ENCODE peak calls at places on chromosome 20, in ten cellular contexts. One of them, this sample, is unnamed.
A peak's percentile ranks its signal among the peaks of the same experiment; 100 is the strongest.

GRCh38 chr20:44180814-44181213 is 6.2 kb downstream of the JPH2 start:
- DNase-seq in esophagus squamous epithelium: no peak
- DNase-seq in right lobe of liver: no peak
- DNase-seq in CD4-positive, alpha-beta T cell: no peak
- DNase-seq in WTC11: peak; percentile 23
- DNase-seq in BJ: no peak
- DNase-seq in cardiac muscle cell: peak; percentile 44
- DNase-seq in foreskin fibroblast: peak; percentile 47
- DNase-seq in DND-41: no peak
- DNase-seq in GM12865: no peak
- DNase-seq in this sample: no peak

GRCh38 chr20:8187740-8188139 is 55.7 kb downstream of the PLCB1 start:
- DNase-seq in right lobe of liver: no peak
- DNase-seq in GM12865: no peak
- DNase-seq in cardiac muscle cell: peak; percentile 65
- DNase-seq in DND-41: no peak
- DNase-seq in CD4-positive, alpha-beta T cell: no peak
- DNase-seq in esophagus squamous epithelium: no peak
- DNase-seq in foreskin fibroblast: no peak
- DNase-seq in BJ: no peak
- DNase-seq in WTC11: no peak
- DNase-seq in this sample: no peak

GRCh38 chr20:48197034-48197433 is 411.8 kb upstream of the SULF2 start:
- DNase-seq in DND-41: no peak
- DNase-seq in CD4-positive, alpha-beta T cell: no peak
- DNase-seq in foreskin fibroblast: no peak
- DNase-seq in esophagus squamous epithelium: no peak
- DNase-seq in cardiac muscle cell: peak; percentile 39
- DNase-seq in WTC11: no peak
- DNase-seq in right lobe of liver: no peak
- DNase-seq in BJ: no peak
- DNase-seq in GM12865: no peak
- DNase-seq in this sample: no peak

GRCh38 chr20:62496525-62497218 is 20.9 kb upstream of the GATA5 start:
- DNase-seq in BJ: no peak
- DNase-seq in DND-41: peak; percentile 40
- DNase-seq in WTC11: peak; percentile 81
- DNase-seq in right lobe of liver: no peak
- DNase-seq in CD4-positive, alpha-beta T cell: no peak
- DNase-seq in cardiac muscle cell: no peak
- DNase-seq in esophagus squamous epithelium: no peak
- DNase-seq in GM12865: peak; percentile 20
- DNase-seq in foreskin fibroblast: no peak
- DNase-seq in this sample: peak; percentile 63

GRCh38 chr20:5674176-5674660 is 76.0 kb upstream of the SHLD1 start:
- DNase-seq in cardiac muscle cell: no peak
- DNase-seq in CD4-positive, alpha-beta T cell: no peak
- DNase-seq in right lobe of liver: no peak
- DNase-seq in BJ: no peak
- DNase-seq in foreskin fibroblast: no peak
- DNase-seq in esophagus squamous epithelium: no peak
- DNase-seq in GM12865: peak; percentile 88
- DNase-seq in DND-41: no peak
- DNase-seq in WTC11: no peak
- DNase-seq in this sample: no peak

GRCh38 chr20:44319880-44320422 is 8.9 kb upstream of the FITM2 start:
- DNase-seq in foreskin fibroblast: no peak
- DNase-seq in CD4-positive, alpha-beta T cell: no peak
- DNase-seq in right lobe of liver: no peak
- DNase-seq in esophagus squamous epithelium: no peak
- DNase-seq in BJ: no peak
- DNase-seq in cardiac muscle cell: no peak
- DNase-seq in DND-41: no peak
- DNase-seq in WTC11: no peak
- DNase-seq in GM12865: peak; percentile 37
- DNase-seq in this sample: no peak

GRCh38 chr20:47161411-47161810 is 195.1 kb downstream of the ZMYND8 start:
- DNase-seq in DND-41: no peak
- DNase-seq in WTC11: no peak
- DNase-seq in CD4-positive, alpha-beta T cell: no peak
- DNase-seq in right lobe of liver: no peak
- DNase-seq in cardiac muscle cell: no peak
- DNase-seq in esophagus squamous epithelium: no peak
- DNase-seq in foreskin fibroblast: no peak
- DNase-seq in GM12865: no peak
- DNase-seq in BJ: no peak
- DNase-seq in this sample: no peak

GRCh38 chr20:52965819-52966218 is 6.3 kb upstream of the TSHZ2 start:
- DNase-seq in esophagus squamous epithelium: no peak
- DNase-seq in foreskin fibroblast: no peak
- DNase-seq in DND-41: no peak
- DNase-seq in WTC11: no peak
- DNase-seq in cardiac muscle cell: no peak
- DNase-seq in CD4-positive, alpha-beta T cell: no peak
- DNase-seq in GM12865: no peak
- DNase-seq in BJ: no peak
- DNase-seq in right lobe of liver: no peak
- DNase-seq in this sample: no peak

GRCh38 chr20:3183896-3184295 is 10.5 kb upstream of the LZTS3 start:
- DNase-seq in right lobe of liver: no peak
- DNase-seq in cardiac muscle cell: no peak
- DNase-seq in DND-41: no peak
- DNase-seq in esophagus squamous epithelium: no peak
- DNase-seq in WTC11: no peak
- DNase-seq in BJ: no peak
- DNase-seq in CD4-positive, alpha-beta T cell: no peak
- DNase-seq in foreskin fibroblast: no peak
- DNase-seq in GM12865: no peak
- DNase-seq in this sample: no peak

GRCh38 chr20:18032977-18033892 is 24.5 kb downstream of the OVOL2 start:
- DNase-seq in BJ: no peak
- DNase-seq in WTC11: no peak
- DNase-seq in esophagus squamous epithelium: no peak
- DNase-seq in GM12865: no peak
- DNase-seq in CD4-positive, alpha-beta T cell: no peak
- DNase-seq in foreskin fibroblast: no peak
- DNase-seq in DND-41: no peak
- DNase-seq in right lobe of liver: no peak
- DNase-seq in cardiac muscle cell: no peak
- DNase-seq in this sample: no peak
- TF ChIP-seq CTCF in BJ: no peak
- TF ChIP-seq CTCF in WTC11: no peak
- TF ChIP-seq CTCF in esophagus squamous epithelium: no peak
- TF ChIP-seq CTCF in GM12865: no peak
- TF ChIP-seq CTCF in CD4-positive, alpha-beta T cell: no peak
- TF ChIP-seq CTCF in foreskin fibroblast: no peak
- TF ChIP-seq CTCF in DND-41: no peak
- TF ChIP-seq CTCF in right lobe of liver: no peak
- TF ChIP-seq CTCF in cardiac muscle cell: no peak
- TF ChIP-seq CTCF in this sample: peak; percentile 35

DNA sequence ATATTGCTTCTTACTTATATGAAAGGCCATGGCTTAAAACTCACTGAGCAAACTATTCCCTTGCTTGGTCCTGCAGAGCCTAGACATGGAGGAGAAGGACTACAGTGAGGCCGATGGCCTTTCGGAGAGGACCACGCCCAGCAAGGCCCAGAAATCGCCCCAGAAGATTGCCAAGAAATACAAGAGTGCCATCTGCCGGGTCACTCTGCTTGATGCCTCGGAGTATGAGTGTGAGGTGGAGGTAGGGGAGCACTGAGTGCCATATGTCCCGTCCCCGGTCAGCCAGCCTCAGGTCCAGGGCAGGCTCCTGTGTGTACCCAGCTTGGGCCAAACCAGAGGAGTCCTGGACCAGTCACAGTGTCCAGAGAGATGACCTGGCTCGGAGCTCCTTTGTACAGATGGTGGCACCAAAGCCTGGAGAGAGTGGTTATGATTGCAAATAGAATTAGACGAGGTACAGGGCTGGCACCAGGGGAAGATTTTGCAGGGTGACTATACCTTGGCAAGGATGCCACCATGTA is 21.0 kb downstream of the EPB41L1 start:
- DNase-seq in CD4-positive, alpha-beta T cell: no peak
- DNase-seq in foreskin fibroblast: no peak
- DNase-seq in right lobe of liver: no peak
- DNase-seq in WTC11: no peak
- DNase-seq in DND-41: no peak
- DNase-seq in cardiac muscle cell: no peak
- DNase-seq in esophagus squamous epithelium: no peak
- DNase-seq in BJ: no peak
- DNase-seq in GM12865: peak; percentile 13
- DNase-seq in this sample: no peak
- TF ChIP-seq CTCF in CD4-positive, alpha-beta T cell: no peak
- TF ChIP-seq CTCF in foreskin fibroblast: no peak
- TF ChIP-seq CTCF in right lobe of liver: no peak
- TF ChIP-seq CTCF in WTC11: no peak
- TF ChIP-seq CTCF in DND-41: no peak
- TF ChIP-seq CTCF in cardiac muscle cell: no peak
- TF ChIP-seq CTCF in esophagus squamous epithelium: no peak
- TF ChIP-seq CTCF in BJ: no peak
- TF ChIP-seq CTCF in GM12865: peak; percentile 5
- TF ChIP-seq CTCF in this sample: no peak

DNA sequence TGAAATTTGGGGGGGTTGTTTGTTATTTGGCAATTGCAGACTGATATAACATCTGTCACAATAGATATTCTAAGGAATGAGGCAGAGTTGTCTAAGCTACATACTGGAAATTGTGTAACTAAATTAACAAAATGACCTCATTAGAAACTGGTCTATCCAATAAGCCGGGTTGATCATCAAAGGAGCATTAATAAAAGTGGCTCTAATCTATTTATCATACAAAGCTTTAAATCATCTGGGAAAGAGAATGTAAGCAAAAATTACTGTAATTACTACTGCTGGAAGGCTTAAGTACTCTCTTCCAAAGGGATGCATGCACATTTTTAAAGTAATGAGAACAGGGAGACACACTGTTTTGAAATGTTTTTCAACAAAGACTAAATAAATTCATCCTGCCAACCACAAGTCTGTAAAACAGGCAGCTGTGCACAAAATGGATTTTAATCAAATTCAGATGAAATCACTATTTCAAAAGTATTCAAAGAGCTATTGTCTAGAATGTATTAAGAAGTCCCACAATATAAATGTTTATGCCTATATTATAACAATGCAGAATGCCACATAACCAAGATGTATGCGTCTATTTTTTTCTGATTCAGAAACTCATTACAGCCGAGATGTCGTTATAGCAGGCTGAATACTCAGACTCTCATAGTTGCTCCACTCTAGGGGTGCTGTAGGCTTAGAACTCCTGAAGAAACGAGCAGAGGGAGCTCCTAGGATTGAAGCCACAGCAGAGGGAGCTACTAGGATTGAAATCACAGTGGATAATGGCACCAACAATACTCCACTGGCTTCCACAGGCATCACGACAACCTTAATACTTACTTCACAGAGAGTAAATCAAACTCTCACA is 209.2 kb downstream of the KIF16B start:
- DNase-seq in GM12865: no peak
- DNase-seq in esophagus squamous epithelium: no peak
- DNase-seq in right lobe of liver: no peak
- DNase-seq in foreskin fibroblast: no peak
- DNase-seq in BJ: no peak
- DNase-seq in CD4-positive, alpha-beta T cell: no peak
- DNase-seq in cardiac muscle cell: no peak
- DNase-seq in WTC11: no peak
- DNase-seq in DND-41: no peak
- DNase-seq in this sample: no peak
- TF ChIP-seq CTCF in GM12865: no peak
- TF ChIP-seq CTCF in esophagus squamous epithelium: no peak
- TF ChIP-seq CTCF in right lobe of liver: no peak
- TF ChIP-seq CTCF in foreskin fibroblast: no peak
- TF ChIP-seq CTCF in BJ: no peak
- TF ChIP-seq CTCF in CD4-positive, alpha-beta T cell: no peak
- TF ChIP-seq CTCF in cardiac muscle cell: no peak
- TF ChIP-seq CTCF in WTC11: no peak
- TF ChIP-seq CTCF in DND-41: no peak
- TF ChIP-seq CTCF in this sample: no peak

DNA sequence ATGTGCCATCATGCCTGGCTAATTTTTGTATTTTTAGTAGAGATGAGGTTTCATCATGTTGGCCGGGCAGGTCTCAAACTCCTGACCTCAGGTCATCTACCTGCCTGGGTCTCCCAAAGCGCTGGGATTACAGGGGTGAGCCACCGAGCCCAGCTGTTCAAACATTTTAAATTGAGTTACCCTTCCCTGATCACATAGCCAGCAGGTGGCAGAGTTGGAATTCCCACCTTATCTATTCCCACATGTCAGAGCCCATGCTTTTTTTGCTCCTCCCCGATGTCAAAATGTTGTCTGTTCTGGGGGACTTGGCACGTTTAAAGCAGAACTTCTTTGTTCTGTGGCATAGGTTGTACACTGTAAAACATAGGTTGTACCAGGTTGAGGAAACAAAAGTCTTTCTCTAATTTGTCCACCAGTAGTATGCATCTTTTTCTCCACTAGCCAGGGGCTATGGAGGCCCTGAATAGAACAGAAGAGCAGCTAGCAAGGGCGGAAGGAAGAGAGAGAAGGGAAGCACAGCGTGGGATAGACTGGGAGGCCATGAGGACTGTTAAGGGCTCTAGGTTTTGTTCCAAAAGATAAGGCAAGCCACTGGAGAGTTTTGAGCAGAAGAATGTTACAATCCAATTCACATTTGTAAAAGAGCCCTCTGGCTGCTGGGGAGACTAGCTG is 7.3 kb upstream of the LBP start:
- DNase-seq in WTC11: peak; percentile 71
- DNase-seq in foreskin fibroblast: peak; percentile 36
- DNase-seq in BJ: no peak
- DNase-seq in CD4-positive, alpha-beta T cell: no peak
- DNase-seq in cardiac muscle cell: peak; percentile 53
- DNase-seq in GM12865: no peak
- DNase-seq in esophagus squamous epithelium: no peak
- DNase-seq in right lobe of liver: peak; percentile 69
- DNase-seq in DND-41: no peak
- DNase-seq in this sample: peak; percentile 35
- TF ChIP-seq CTCF in WTC11: peak; percentile 23
- TF ChIP-seq CTCF in foreskin fibroblast: peak; percentile 17
- TF ChIP-seq CTCF in BJ: peak; percentile 34
- TF ChIP-seq CTCF in CD4-positive, alpha-beta T cell: no peak
- TF ChIP-seq CTCF in cardiac muscle cell: peak; percentile 35
- TF ChIP-seq CTCF in GM12865: no peak
- TF ChIP-seq CTCF in esophagus squamous epithelium: peak; percentile 8
- TF ChIP-seq CTCF in right lobe of liver: peak; percentile 43
- TF ChIP-seq CTCF in DND-41: no peak
- TF ChIP-seq CTCF in this sample: peak; percentile 36